ENCODE peak calls at places on chromosomes 11 and 22, in ten cellular contexts. One of them, this sample, is unnamed.

GRCh38 chr11:93740802-93741093 is 547 bp downstream of the TAF1D start:
- DNase-seq in fibroblast of the aortic adventitia: peak
- DNase-seq in AG09309: peak
- DNase-seq in body of pancreas: peak
- DNase-seq in pancreas: peak
- DNase-seq in neural crest cell: peak
- DNase-seq in tibial artery: peak
- DNase-seq in kidney: peak
- DNase-seq in foreskin fibroblast: peak
- DNase-seq in osteocyte: no peak
- DNase-seq in this sample: no peak

GRCh38 chr22:48369789-48370507 is 1457.7 kb downstream of the BRD1 start:
- DNase-seq in fibroblast of the aortic adventitia: no peak
- DNase-seq in AG09309: no peak
- DNase-seq in body of pancreas: no peak
- DNase-seq in pancreas: no peak
- DNase-seq in neural crest cell: no peak
- DNase-seq in tibial artery: peak
- DNase-seq in kidney: no peak
- DNase-seq in foreskin fibroblast: no peak
- DNase-seq in osteocyte: peak
- DNase-seq in this sample: no peak

GRCh38 chr11:125338886-125339811 is 156.9 kb downstream of the FEZ1 start:
- DNase-seq in fibroblast of the aortic adventitia: peak
- DNase-seq in AG09309: no peak
- DNase-seq in body of pancreas: no peak
- DNase-seq in pancreas: no peak
- DNase-seq in neural crest cell: no peak
- DNase-seq in tibial artery: peak
- DNase-seq in kidney: no peak
- DNase-seq in foreskin fibroblast: no peak
- DNase-seq in osteocyte: no peak
- DNase-seq in this sample: no peak

GRCh38 chr11:45580399-45580798 is 85.0 kb downstream of the CHST1 start:
- DNase-seq in fibroblast of the aortic adventitia: peak
- DNase-seq in AG09309: no peak
- DNase-seq in body of pancreas: no peak
- DNase-seq in pancreas: no peak
- DNase-seq in neural crest cell: peak
- DNase-seq in tibial artery: no peak
- DNase-seq in kidney: no peak
- DNase-seq in foreskin fibroblast: peak
- DNase-seq in osteocyte: no peak
- DNase-seq in this sample: no peak

GRCh38 chr11:9125185-9125886 is 33.9 kb upstream of the SCUBE2 start:
- DNase-seq in fibroblast of the aortic adventitia: no peak
- DNase-seq in AG09309: no peak
- DNase-seq in body of pancreas: no peak
- DNase-seq in pancreas: no peak
- DNase-seq in neural crest cell: no peak
- DNase-seq in tibial artery: no peak
- DNase-seq in kidney: no peak
- DNase-seq in foreskin fibroblast: no peak
- DNase-seq in osteocyte: peak
- DNase-seq in this sample: no peak

GRCh38 chr11:119891392-119891791 is 162.4 kb upstream of the NECTIN1 start:
- DNase-seq in fibroblast of the aortic adventitia: no peak
- DNase-seq in AG09309: no peak
- DNase-seq in body of pancreas: no peak
- DNase-seq in pancreas: no peak
- DNase-seq in neural crest cell: no peak
- DNase-seq in tibial artery: no peak
- DNase-seq in kidney: no peak
- DNase-seq in foreskin fibroblast: no peak
- DNase-seq in osteocyte: no peak
- DNase-seq in this sample: no peak

GRCh38 chr11:126834149-126834548 is 166.4 kb downstream of the KIRREL3 start:
- DNase-seq in fibroblast of the aortic adventitia: peak
- DNase-seq in AG09309: peak
- DNase-seq in body of pancreas: no peak
- DNase-seq in pancreas: no peak
- DNase-seq in neural crest cell: no peak
- DNase-seq in tibial artery: no peak
- DNase-seq in kidney: no peak
- DNase-seq in foreskin fibroblast: peak
- DNase-seq in osteocyte: no peak
- DNase-seq in this sample: peak

GRCh38 chr11:7597620-7598019 is 75.7 kb downstream of the CYB5R2 start:
- DNase-seq in fibroblast of the aortic adventitia: no peak
- DNase-seq in AG09309: no peak
- DNase-seq in body of pancreas: peak
- DNase-seq in pancreas: peak
- DNase-seq in neural crest cell: no peak
- DNase-seq in tibial artery: no peak
- DNase-seq in kidney: peak
- DNase-seq in foreskin fibroblast: no peak
- DNase-seq in osteocyte: no peak
- DNase-seq in this sample: no peak

GRCh38 chr11:26599421-26599820 is 27.4 kb upstream of the MUC15 start:
- DNase-seq in fibroblast of the aortic adventitia: peak
- DNase-seq in AG09309: no peak
- DNase-seq in body of pancreas: no peak
- DNase-seq in pancreas: no peak
- DNase-seq in neural crest cell: no peak
- DNase-seq in tibial artery: no peak
- DNase-seq in kidney: no peak
- DNase-seq in foreskin fibroblast: peak
- DNase-seq in osteocyte: no peak
- DNase-seq in this sample: no peak

GRCh38 chr11:111167666-111168065 is 77.9 kb upstream of the POU2AF2 start:
- DNase-seq in fibroblast of the aortic adventitia: no peak
- DNase-seq in AG09309: no peak
- DNase-seq in body of pancreas: no peak
- DNase-seq in pancreas: no peak
- DNase-seq in neural crest cell: no peak
- DNase-seq in tibial artery: no peak
- DNase-seq in kidney: no peak
- DNase-seq in foreskin fibroblast: no peak
- DNase-seq in osteocyte: no peak
- DNase-seq in this sample: no peak

GRCh38 chr11:84543367-84544159 is 1083.6 kb downstream of the DLG2 start:
- DNase-seq in fibroblast of the aortic adventitia: no peak
- DNase-seq in AG09309: no peak
- DNase-seq in body of pancreas: no peak
- DNase-seq in pancreas: no peak
- DNase-seq in neural crest cell: no peak
- DNase-seq in tibial artery: no peak
- DNase-seq in kidney: no peak
- DNase-seq in foreskin fibroblast: no peak
- DNase-seq in osteocyte: no peak
- DNase-seq in this sample: no peak

GRCh38 chr11:38448284-38448683 is 1850.2 kb upstream of the RAG2 start:
- DNase-seq in fibroblast of the aortic adventitia: no peak
- DNase-seq in AG09309: no peak
- DNase-seq in body of pancreas: peak
- DNase-seq in pancreas: no peak
- DNase-seq in neural crest cell: no peak
- DNase-seq in tibial artery: no peak
- DNase-seq in kidney: no peak
- DNase-seq in foreskin fibroblast: no peak
- DNase-seq in osteocyte: no peak
- DNase-seq in this sample: no peak

GRCh38 chr11:111452146-111452545 is 60.0 kb downstream of the BTG4 start:
- DNase-seq in fibroblast of the aortic adventitia: peak
- DNase-seq in AG09309: no peak
- DNase-seq in body of pancreas: no peak
- DNase-seq in pancreas: no peak
- DNase-seq in neural crest cell: no peak
- DNase-seq in tibial artery: no peak
- DNase-seq in kidney: no peak
- DNase-seq in foreskin fibroblast: peak
- DNase-seq in osteocyte: peak
- DNase-seq in this sample: no peak

GRCh38 chr11:13338437-13339069 is 61.0 kb downstream of the BMAL1 start:
- DNase-seq in fibroblast of the aortic adventitia: peak
- DNase-seq in AG09309: peak
- DNase-seq in body of pancreas: no peak
- DNase-seq in pancreas: no peak
- DNase-seq in neural crest cell: no peak
- DNase-seq in tibial artery: no peak
- DNase-seq in kidney: no peak
- DNase-seq in foreskin fibroblast: peak
- DNase-seq in osteocyte: no peak
- DNase-seq in this sample: peak

GRCh38 chr11:105392546-105392945 is 217.3 kb upstream of the GRIA4 start:
- DNase-seq in fibroblast of the aortic adventitia: no peak
- DNase-seq in AG09309: peak
- DNase-seq in body of pancreas: no peak
- DNase-seq in pancreas: no peak
- DNase-seq in neural crest cell: no peak
- DNase-seq in tibial artery: no peak
- DNase-seq in kidney: no peak
- DNase-seq in foreskin fibroblast: peak
- DNase-seq in osteocyte: no peak
- DNase-seq in this sample: no peak

GRCh38 chr22:50542416-50542927 is 3.2 kb upstream of the KLHDC7B start:
- DNase-seq in fibroblast of the aortic adventitia: no peak
- DNase-seq in AG09309: no peak
- DNase-seq in body of pancreas: no peak
- DNase-seq in pancreas: no peak
- DNase-seq in neural crest cell: no peak
- DNase-seq in tibial artery: no peak
- DNase-seq in kidney: no peak
- DNase-seq in foreskin fibroblast: no peak
- DNase-seq in osteocyte: no peak
- DNase-seq in this sample: no peak

GRCh38 chr11:26045082-26045481 is 286.8 kb upstream of the ANO3 start:
- DNase-seq in fibroblast of the aortic adventitia: no peak
- DNase-seq in AG09309: no peak
- DNase-seq in body of pancreas: no peak
- DNase-seq in pancreas: no peak
- DNase-seq in neural crest cell: no peak
- DNase-seq in tibial artery: no peak
- DNase-seq in kidney: no peak
- DNase-seq in foreskin fibroblast: peak
- DNase-seq in osteocyte: no peak
- DNase-seq in this sample: no peak

GRCh38 chr11:65307298-65308229 is 7.1 kb upstream of the CDC42EP2 start:
- DNase-seq in fibroblast of the aortic adventitia: no peak
- DNase-seq in AG09309: no peak
- DNase-seq in body of pancreas: no peak
- DNase-seq in pancreas: no peak
- DNase-seq in neural crest cell: no peak
- DNase-seq in tibial artery: no peak
- DNase-seq in kidney: no peak
- DNase-seq in foreskin fibroblast: no peak
- DNase-seq in osteocyte: no peak
- DNase-seq in this sample: no peak
- TF ChIP-seq CTCF in fibroblast of the aortic adventitia: no peak
- TF ChIP-seq CTCF in AG09309: no peak
- TF ChIP-seq CTCF in body of pancreas: no peak
- TF ChIP-seq CTCF in pancreas: no peak
- TF ChIP-seq CTCF in neural crest cell: no peak
- TF ChIP-seq CTCF in tibial artery: no peak
- TF ChIP-seq CTCF in kidney: no peak
- TF ChIP-seq CTCF in foreskin fibroblast: no peak
- TF ChIP-seq CTCF in osteocyte: no peak
- TF ChIP-seq CTCF in this sample: no peak

GRCh38 chr22:29093980-29094379 is 21.1 kb downstream of the KREMEN1 start:
- DNase-seq in fibroblast of the aortic adventitia: peak
- DNase-seq in AG09309: no peak
- DNase-seq in body of pancreas: no peak
- DNase-seq in pancreas: no peak
- DNase-seq in neural crest cell: no peak
- DNase-seq in tibial artery: no peak
- DNase-seq in kidney: no peak
- DNase-seq in foreskin fibroblast: no peak
- DNase-seq in osteocyte: no peak
- DNase-seq in this sample: no peak

GRCh38 chr22:29095459-29095858 is 22.6 kb downstream of the KREMEN1 start:
- DNase-seq in fibroblast of the aortic adventitia: no peak
- DNase-seq in AG09309: no peak
- DNase-seq in body of pancreas: no peak
- DNase-seq in pancreas: no peak
- DNase-seq in neural crest cell: no peak
- DNase-seq in tibial artery: no peak
- DNase-seq in kidney: no peak
- DNase-seq in foreskin fibroblast: no peak
- DNase-seq in osteocyte: no peak
- DNase-seq in this sample: no peak

GRCh38 chr22:29096736-29097669 is 24.2 kb downstream of the KREMEN1 start:
- DNase-seq in fibroblast of the aortic adventitia: no peak
- DNase-seq in AG09309: no peak
- DNase-seq in body of pancreas: peak
- DNase-seq in pancreas: no peak
- DNase-seq in neural crest cell: peak
- DNase-seq in tibial artery: no peak
- DNase-seq in kidney: no peak
- DNase-seq in foreskin fibroblast: no peak
- DNase-seq in osteocyte: no peak
- DNase-seq in this sample: no peak

GRCh38 chr22:29102300-29102699 is 29.5 kb downstream of the KREMEN1 start:
- DNase-seq in fibroblast of the aortic adventitia: no peak
- DNase-seq in AG09309: no peak
- DNase-seq in body of pancreas: no peak
- DNase-seq in pancreas: no peak
- DNase-seq in neural crest cell: no peak
- DNase-seq in tibial artery: no peak
- DNase-seq in kidney: no peak
- DNase-seq in foreskin fibroblast: no peak
- DNase-seq in osteocyte: no peak
- DNase-seq in this sample: no peak

GRCh38 chr22:29098296-29098695 is 25.5 kb downstream of the KREMEN1 start:
- DNase-seq in fibroblast of the aortic adventitia: no peak
- DNase-seq in AG09309: no peak
- DNase-seq in body of pancreas: no peak
- DNase-seq in pancreas: no peak
- DNase-seq in neural crest cell: no peak
- DNase-seq in tibial artery: no peak
- DNase-seq in kidney: no peak
- DNase-seq in foreskin fibroblast: no peak
- DNase-seq in osteocyte: no peak
- DNase-seq in this sample: no peak
- TF ChIP-seq CTCF in fibroblast of the aortic adventitia: no peak
- TF ChIP-seq CTCF in AG09309: no peak
- TF ChIP-seq CTCF in body of pancreas: no peak
- TF ChIP-seq CTCF in pancreas: no peak
- TF ChIP-seq CTCF in neural crest cell: no peak
- TF ChIP-seq CTCF in tibial artery: no peak
- TF ChIP-seq CTCF in kidney: no peak
- TF ChIP-seq CTCF in foreskin fibroblast: no peak
- TF ChIP-seq CTCF in osteocyte: no peak
- TF ChIP-seq CTCF in this sample: no peak

GRCh38 chr11:81246937-81247336 is 1486.7 kb downstream of the FAM181B start:
- DNase-seq in fibroblast of the aortic adventitia: no peak
- DNase-seq in AG09309: no peak
- DNase-seq in body of pancreas: no peak
- DNase-seq in pancreas: no peak
- DNase-seq in neural crest cell: no peak
- DNase-seq in tibial artery: no peak
- DNase-seq in kidney: no peak
- DNase-seq in foreskin fibroblast: no peak
- DNase-seq in osteocyte: no peak
- DNase-seq in this sample: no peak
- TF ChIP-seq CTCF in fibroblast of the aortic adventitia: no peak
- TF ChIP-seq CTCF in AG09309: no peak
- TF ChIP-seq CTCF in body of pancreas: no peak
- TF ChIP-seq CTCF in pancreas: no peak
- TF ChIP-seq CTCF in neural crest cell: no peak
- TF ChIP-seq CTCF in tibial artery: no peak
- TF ChIP-seq CTCF in kidney: no peak
- TF ChIP-seq CTCF in foreskin fibroblast: no peak
- TF ChIP-seq CTCF in osteocyte: no peak
- TF ChIP-seq CTCF in this sample: no peak

GRCh38 chr11:1193326-1194230 is 29.3 kb upstream of the MUC5B start:
- DNase-seq in fibroblast of the aortic adventitia: no peak
- DNase-seq in AG09309: no peak
- DNase-seq in body of pancreas: peak
- DNase-seq in pancreas: no peak
- DNase-seq in neural crest cell: no peak
- DNase-seq in tibial artery: peak
- DNase-seq in kidney: peak
- DNase-seq in foreskin fibroblast: no peak
- DNase-seq in osteocyte: peak
- DNase-seq in this sample: no peak
- TF ChIP-seq CTCF in fibroblast of the aortic adventitia: no peak
- TF ChIP-seq CTCF in AG09309: no peak
- TF ChIP-seq CTCF in body of pancreas: no peak
- TF ChIP-seq CTCF in pancreas: no peak
- TF ChIP-seq CTCF in neural crest cell: no peak
- TF ChIP-seq CTCF in tibial artery: no peak
- TF ChIP-seq CTCF in kidney: no peak
- TF ChIP-seq CTCF in foreskin fibroblast: no peak
- TF ChIP-seq CTCF in osteocyte: no peak
- TF ChIP-seq CTCF in this sample: no peak